ENCODE peak calls at places on chromosomes 7 and 10, in seven cellular contexts. One of them, this sample, is unnamed.

GRCh38 chr7:118771672-118772071 is 547.2 kb downstream of the ANKRD7 start:
- DNase-seq in GM10248: no peak
- DNase-seq in psoas muscle: no peak
- DNase-seq in neural progenitor cell: no peak
- DNase-seq in prostate gland: no peak
- DNase-seq in B cell: no peak
- DNase-seq in right atrium auricular region: no peak
- DNase-seq in this sample: no peak

GRCh38 chr7:149811831-149812490 is 26.2 kb upstream of the ZNF862 start:
- DNase-seq in GM10248: no peak
- DNase-seq in psoas muscle: no peak
- DNase-seq in neural progenitor cell: no peak
- DNase-seq in prostate gland: no peak
- DNase-seq in B cell: no peak
- DNase-seq in right atrium auricular region: no peak
- DNase-seq in this sample: no peak

GRCh38 chr10:28628184-28628893 is 49.0 kb upstream of the BAMBI start:
- DNase-seq in GM10248: peak
- DNase-seq in psoas muscle: peak
- DNase-seq in neural progenitor cell: peak
- DNase-seq in prostate gland: peak
- DNase-seq in B cell: peak
- DNase-seq in right atrium auricular region: peak
- DNase-seq in this sample: peak

GRCh38 chr7:50781371-50781770 is 1.3 kb downstream of the GRB10 start:
- DNase-seq in GM10248: no peak
- DNase-seq in psoas muscle: no peak
- DNase-seq in neural progenitor cell: peak
- DNase-seq in prostate gland: peak
- DNase-seq in B cell: no peak
- DNase-seq in right atrium auricular region: no peak
- DNase-seq in this sample: no peak

GRCh38 chr10:117425908-117426566 is 50.8 kb upstream of the PDZD8 start:
- DNase-seq in GM10248: peak
- DNase-seq in psoas muscle: no peak
- DNase-seq in neural progenitor cell: no peak
- DNase-seq in prostate gland: no peak
- DNase-seq in B cell: no peak
- DNase-seq in right atrium auricular region: no peak
- DNase-seq in this sample: peak

GRCh38 chr7:139992353-139993054 is 70.2 kb downstream of the PARP12 start:
- DNase-seq in GM10248: no peak
- DNase-seq in psoas muscle: no peak
- DNase-seq in neural progenitor cell: no peak
- DNase-seq in prostate gland: no peak
- DNase-seq in B cell: no peak
- DNase-seq in right atrium auricular region: no peak
- DNase-seq in this sample: no peak

GRCh38 chr10:75542902-75543301 is 111.5 kb downstream of the LRMDA start:
- DNase-seq in GM10248: no peak
- DNase-seq in psoas muscle: peak
- DNase-seq in neural progenitor cell: peak
- DNase-seq in prostate gland: no peak
- DNase-seq in B cell: no peak
- DNase-seq in right atrium auricular region: no peak
- DNase-seq in this sample: no peak

GRCh38 chr7:45921699-45922519 is 837 bp upstream of the IGFBP3 start:
- DNase-seq in GM10248: no peak
- DNase-seq in psoas muscle: peak
- DNase-seq in neural progenitor cell: peak
- DNase-seq in prostate gland: peak
- DNase-seq in B cell: no peak
- DNase-seq in right atrium auricular region: peak
- DNase-seq in this sample: no peak

GRCh38 chr10:24209946-24210491 is 1.1 kb downstream of the KIAA1217 start:
- DNase-seq in GM10248: peak
- DNase-seq in psoas muscle: peak
- DNase-seq in neural progenitor cell: no peak
- DNase-seq in prostate gland: peak
- DNase-seq in B cell: no peak
- DNase-seq in right atrium auricular region: no peak
- DNase-seq in this sample: peak

GRCh38 chr10:114356786-114357588 is 47.3 kb downstream of the AFAP1L2 start:
- DNase-seq in GM10248: no peak
- DNase-seq in psoas muscle: no peak
- DNase-seq in neural progenitor cell: no peak
- DNase-seq in prostate gland: no peak
- DNase-seq in B cell: no peak
- DNase-seq in right atrium auricular region: no peak
- DNase-seq in this sample: no peak

GRCh38 chr10:77236700-77237099 is 400.9 kb downstream of the KCNMA1 start:
- DNase-seq in GM10248: no peak
- DNase-seq in psoas muscle: no peak
- DNase-seq in neural progenitor cell: no peak
- DNase-seq in prostate gland: no peak
- DNase-seq in B cell: no peak
- DNase-seq in right atrium auricular region: no peak
- DNase-seq in this sample: no peak

GRCh38 chr7:26698806-26699205 is 165.6 kb downstream of the SKAP2 start:
- DNase-seq in GM10248: no peak
- DNase-seq in psoas muscle: no peak
- DNase-seq in neural progenitor cell: no peak
- DNase-seq in prostate gland: no peak
- DNase-seq in B cell: no peak
- DNase-seq in right atrium auricular region: no peak
- DNase-seq in this sample: no peak

GRCh38 chr10:42975005-42975493 is 101.8 kb upstream of the RET start:
- DNase-seq in GM10248: no peak
- DNase-seq in psoas muscle: no peak
- DNase-seq in neural progenitor cell: no peak
- DNase-seq in prostate gland: no peak
- DNase-seq in B cell: no peak
- DNase-seq in right atrium auricular region: no peak
- DNase-seq in this sample: no peak

GRCh38 chr7:3559178-3559765 is 258.2 kb downstream of the SDK1 start:
- DNase-seq in GM10248: no peak
- DNase-seq in psoas muscle: no peak
- DNase-seq in neural progenitor cell: no peak
- DNase-seq in prostate gland: peak
- DNase-seq in B cell: no peak
- DNase-seq in right atrium auricular region: no peak
- DNase-seq in this sample: no peak

GRCh38 chr7:146232604-146233003 is 116.0 kb downstream of the CNTNAP2 start:
- DNase-seq in GM10248: no peak
- DNase-seq in psoas muscle: no peak
- DNase-seq in neural progenitor cell: no peak
- DNase-seq in prostate gland: no peak
- DNase-seq in B cell: no peak
- DNase-seq in right atrium auricular region: no peak
- DNase-seq in this sample: no peak

GRCh38 chr10:33180390-33180789 is 154.1 kb downstream of the NRP1 start:
- DNase-seq in GM10248: no peak
- DNase-seq in psoas muscle: no peak
- DNase-seq in neural progenitor cell: no peak
- DNase-seq in prostate gland: no peak
- DNase-seq in B cell: no peak
- DNase-seq in right atrium auricular region: no peak
- DNase-seq in this sample: no peak

GRCh38 chr10:79266543-79267312 is 80.5 kb upstream of the PPIF start:
- DNase-seq in GM10248: peak
- DNase-seq in psoas muscle: peak
- DNase-seq in neural progenitor cell: no peak
- DNase-seq in prostate gland: no peak
- DNase-seq in B cell: no peak
- DNase-seq in right atrium auricular region: peak
- DNase-seq in this sample: peak

GRCh38 chr10:91907914-91908357 is 1.4 kb downstream of the FGFBP3 start:
- DNase-seq in GM10248: no peak
- DNase-seq in psoas muscle: no peak
- DNase-seq in neural progenitor cell: peak
- DNase-seq in prostate gland: no peak
- DNase-seq in B cell: no peak
- DNase-seq in right atrium auricular region: no peak
- DNase-seq in this sample: peak

GRCh38 chr7:92133133-92133736 is 1.0 kb downstream of the CYP51A1 start:
- DNase-seq in GM10248: no peak
- DNase-seq in psoas muscle: no peak
- DNase-seq in neural progenitor cell: no peak
- DNase-seq in prostate gland: no peak
- DNase-seq in B cell: no peak
- DNase-seq in right atrium auricular region: no peak
- DNase-seq in this sample: peak

GRCh38 chr7:158228986-158229385 is 358.6 kb downstream of the PTPRN2 start:
- DNase-seq in GM10248: no peak
- DNase-seq in psoas muscle: no peak
- DNase-seq in neural progenitor cell: peak
- DNase-seq in prostate gland: no peak
- DNase-seq in B cell: no peak
- DNase-seq in right atrium auricular region: no peak
- DNase-seq in this sample: no peak
- TF ChIP-seq CTCF in GM10248: no peak
- TF ChIP-seq CTCF in psoas muscle: no peak
- TF ChIP-seq CTCF in neural progenitor cell: peak
- TF ChIP-seq CTCF in prostate gland: no peak
- TF ChIP-seq CTCF in B cell: no peak
- TF ChIP-seq CTCF in right atrium auricular region: no peak
- TF ChIP-seq CTCF in this sample: no peak

DNA sequence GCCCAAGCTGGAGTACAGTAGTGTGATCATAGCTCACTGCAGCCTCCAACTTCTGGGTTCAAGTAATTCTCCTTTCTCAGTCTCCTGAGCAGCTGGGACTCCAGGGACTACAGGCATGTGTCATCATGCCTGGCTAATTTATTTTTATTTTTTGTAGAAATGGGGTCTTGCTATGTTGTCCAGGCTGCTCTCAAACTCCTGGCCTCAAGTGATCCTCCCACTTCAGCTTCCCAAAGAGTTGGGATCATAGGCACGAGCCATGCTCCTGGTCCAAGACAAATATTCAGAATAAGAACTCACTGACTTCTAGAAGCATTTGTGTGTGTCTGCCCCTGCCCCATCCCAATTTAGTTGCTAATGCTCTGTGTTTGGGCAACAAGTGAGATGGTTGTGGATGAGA is 151.8 kb downstream of the ITGA8 start:
- DNase-seq in GM10248: no peak
- DNase-seq in psoas muscle: no peak
- DNase-seq in neural progenitor cell: no peak
- DNase-seq in prostate gland: no peak
- DNase-seq in B cell: no peak
- DNase-seq in right atrium auricular region: no peak
- DNase-seq in this sample: no peak
- TF ChIP-seq CTCF in GM10248: no peak
- TF ChIP-seq CTCF in psoas muscle: no peak
- TF ChIP-seq CTCF in neural progenitor cell: no peak
- TF ChIP-seq CTCF in prostate gland: no peak
- TF ChIP-seq CTCF in B cell: no peak
- TF ChIP-seq CTCF in right atrium auricular region: no peak
- TF ChIP-seq CTCF in this sample: no peak

DNA sequence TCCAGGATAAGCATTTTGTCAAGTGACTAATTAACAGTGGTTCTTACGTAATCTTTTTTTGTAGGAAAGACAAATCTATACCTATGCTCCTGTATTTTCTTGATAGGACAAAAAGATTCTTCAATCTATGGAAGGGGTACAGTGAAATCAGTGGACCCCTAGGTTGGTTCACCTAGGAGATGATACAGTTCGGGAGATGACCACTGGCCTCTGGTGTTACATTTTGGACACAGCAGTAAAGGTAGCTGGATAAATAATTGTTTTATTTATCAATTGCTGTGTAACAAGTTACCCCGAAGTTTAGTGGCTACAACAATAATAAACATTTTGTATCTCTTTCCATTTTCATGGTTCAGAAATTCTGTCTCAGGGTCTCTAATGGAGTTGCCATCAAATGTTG is 288.2 kb upstream of the MAGI2 start:
- DNase-seq in GM10248: no peak
- DNase-seq in psoas muscle: no peak
- DNase-seq in neural progenitor cell: no peak
- DNase-seq in prostate gland: no peak
- DNase-seq in B cell: no peak
- DNase-seq in right atrium auricular region: no peak
- DNase-seq in this sample: no peak
- TF ChIP-seq CTCF in GM10248: no peak
- TF ChIP-seq CTCF in psoas muscle: no peak
- TF ChIP-seq CTCF in neural progenitor cell: peak
- TF ChIP-seq CTCF in prostate gland: no peak
- TF ChIP-seq CTCF in B cell: no peak
- TF ChIP-seq CTCF in right atrium auricular region: peak
- TF ChIP-seq CTCF in this sample: no peak

DNA sequence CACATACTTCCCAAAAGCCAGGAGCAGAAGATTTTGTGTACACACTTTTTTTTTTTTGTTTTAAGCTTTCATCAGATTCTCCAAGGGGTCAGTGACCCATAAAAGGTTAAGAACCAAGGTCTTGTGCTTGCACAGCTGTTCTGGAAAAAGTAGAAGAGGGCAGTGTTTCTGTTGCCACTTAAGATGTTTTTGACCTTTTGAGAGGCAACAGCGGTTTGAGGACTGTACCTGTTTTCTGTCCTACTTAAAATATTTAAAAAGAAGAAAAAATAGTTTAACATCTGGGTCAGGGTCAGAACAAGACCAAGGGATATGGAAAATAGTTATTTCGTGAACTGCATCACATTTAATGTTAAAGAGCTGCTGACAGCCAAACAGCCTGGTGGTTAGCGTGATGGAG is 32.9 kb downstream of the AUTS2 start:
- DNase-seq in GM10248: no peak
- DNase-seq in psoas muscle: no peak
- DNase-seq in neural progenitor cell: no peak
- DNase-seq in prostate gland: no peak
- DNase-seq in B cell: no peak
- DNase-seq in right atrium auricular region: no peak
- DNase-seq in this sample: no peak
- TF ChIP-seq CTCF in GM10248: no peak
- TF ChIP-seq CTCF in psoas muscle: no peak
- TF ChIP-seq CTCF in neural progenitor cell: no peak
- TF ChIP-seq CTCF in prostate gland: no peak
- TF ChIP-seq CTCF in B cell: no peak
- TF ChIP-seq CTCF in right atrium auricular region: no peak
- TF ChIP-seq CTCF in this sample: no peak

GRCh38 chr7:100126931-100127865 is at the start of gene MBLAC1:
- DNase-seq in GM10248: peak
- DNase-seq in psoas muscle: peak
- DNase-seq in neural progenitor cell: peak
- DNase-seq in prostate gland: peak
- DNase-seq in B cell: peak
- DNase-seq in right atrium auricular region: peak
- DNase-seq in this sample: peak
- TF ChIP-seq CTCF in GM10248: peak
- TF ChIP-seq CTCF in psoas muscle: no peak
- TF ChIP-seq CTCF in neural progenitor cell: no peak
- TF ChIP-seq CTCF in prostate gland: no peak
- TF ChIP-seq CTCF in B cell: no peak
- TF ChIP-seq CTCF in right atrium auricular region: no peak
- TF ChIP-seq CTCF in this sample: no peak

This sample was measured in GM13977.